ENCODE peak calls at places on chromosome 13, in eight cellular contexts. M, Z, W, I, T, F, R and D are unnamed samples.

GRCh38 chr13:77372275-77372674 is 45.4 kb upstream of the MYCBP2 start:
- DNase-seq in F (no peak), T (no peak), R (no peak), I (no peak), M (no peak), Z (no peak), W (no peak), D (no peak)

GRCh38 chr13:111114362-111115050 is 604 bp upstream of the ARHGEF7 start:
- DNase-seq in T (no peak), F (no peak), I (peak; percentile 77), M (no peak), W (peak; percentile 68), R (no peak), Z (no peak), D (peak; percentile 15)

GRCh38 chr13:50030315-50030714 is 15.1 kb downstream of the KCNRG start:
- DNase-seq in M (peak; percentile 30), Z (no peak), T (no peak), I (no peak), F (no peak), W (peak; percentile 15), R (no peak), D (no peak)

GRCh38 chr13:97220151-97220900 is 1.8 kb upstream of the MBNL2 start:
- DNase-seq in R (no peak), Z (no peak), I (no peak), F (no peak), T (no peak), M (no peak), W (no peak), D (no peak)

GRCh38 chr13:98103942-98104880 is 38.7 kb upstream of the FARP1 start:
- DNase-seq in F (no peak), M (peak; percentile 43), R (no peak), Z (no peak), W (peak; percentile 27), T (no peak), I (peak; percentile 27), D (no peak)

GRCh38 chr13:104387514-104387913 is 1321.3 kb upstream of the SLC10A2 start:
- DNase-seq in Z (no peak), R (no peak), I (no peak), F (no peak), T (no peak), W (no peak), M (no peak), D (no peak)

GRCh38 chr13:51071493-51071892 is 39.6 kb downstream of the C13orf42 start:
- DNase-seq in I (no peak), R (no peak), Z (no peak), T (no peak), W (peak; percentile 31), F (no peak), M (no peak), D (no peak)

GRCh38 chr13:67343777-67344176 is 113.6 kb upstream of the PCDH9 start:
- DNase-seq in I (no peak), W (peak; percentile 35), T (no peak), M (no peak), Z (no peak), R (no peak), F (no peak), D (no peak)

GRCh38 chr13:26914624-26915023 is 154.0 kb upstream of the GPR12 start:
- DNase-seq in F (peak; percentile 9), W (no peak), T (peak; percentile 6), R (no peak), I (no peak), M (no peak), Z (no peak), D (no peak)

GRCh38 chr13:74134777-74135305 is 637 bp upstream of the KLF12 start:
- DNase-seq in W (no peak), M (peak; percentile 48), T (no peak), R (no peak), Z (no peak), I (peak; percentile 84), F (no peak), D (no peak)

GRCh38 chr13:60329221-60329983 is 67.6 kb upstream of the TDRD3 start:
- DNase-seq in I (peak; percentile 41), T (peak; percentile 18), F (peak; percentile 7), M (peak; percentile 21), Z (peak; percentile 10), W (peak; percentile 87), R (peak; percentile 70), D (peak; percentile 64)

GRCh38 chr13:56670563-56670962 is 470.2 kb upstream of the PRR20A start:
- DNase-seq in Z (no peak), M (no peak), R (no peak), W (peak; percentile 48), T (no peak), I (no peak), F (no peak), D (no peak)

GRCh38 chr13:70330697-70331361 is 222.6 kb upstream of the KLHL1 start:
- DNase-seq in Z (no peak), W (no peak), F (no peak), I (no peak), R (no peak), T (no peak), M (no peak), D (no peak)

GRCh38 chr13:45681101-45681500 is 21.0 kb upstream of the CBY2 start:
- DNase-seq in M (no peak), I (no peak), T (no peak), R (no peak), Z (no peak), F (no peak), W (no peak), D (no peak)

GRCh38 chr13:110265682-110266430 is 41.1 kb downstream of the COL4A1 start:
- DNase-seq in T (no peak), R (no peak), M (no peak), Z (no peak), W (no peak), F (no peak), I (peak; percentile 60), D (no peak)

GRCh38 chr13:98958443-98958794 is 19.4 kb downstream of the DOCK9 start:
- DNase-seq in W (no peak), Z (no peak), F (no peak), R (no peak), M (no peak), T (no peak), I (no peak), D (no peak)

GRCh38 chr13:46782066-46782465 is 14.9 kb downstream of the ESD start:
- DNase-seq in M (no peak), T (no peak), I (no peak), R (no peak), W (no peak), Z (no peak), F (no peak), D (no peak)

DNA sequence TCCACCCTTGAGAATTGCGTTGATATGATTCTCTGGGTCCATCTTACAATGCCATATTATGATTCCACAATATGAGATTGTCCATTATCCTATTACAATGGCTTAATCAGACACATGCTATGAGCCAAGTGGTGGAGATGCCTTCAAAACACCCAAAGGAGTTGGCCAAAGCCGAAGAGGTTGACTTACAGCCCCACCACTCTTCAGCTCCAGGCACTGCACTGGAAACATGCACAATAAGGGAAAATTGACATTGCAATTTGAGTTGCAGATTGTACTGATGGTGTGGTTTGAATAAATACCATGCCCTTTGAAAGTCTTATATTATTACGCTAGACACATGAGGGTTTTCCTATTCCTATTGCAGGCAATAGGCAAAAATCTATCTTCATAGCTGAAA is 75.4 kb upstream of the TNFSF11 start:
- DNase-seq in M (no peak), Z (no peak), T (no peak), F (no peak), W (no peak), R (no peak), I (no peak), D (no peak)
- TF ChIP-seq REST in M (no peak), Z (no peak), T (no peak), F (no peak), W (no peak), R (no peak), I (no peak), D (no peak)

GRCh38 chr13:34467450-34468083 is 474.5 kb upstream of the NBEA start:
- DNase-seq in T (no peak), M (no peak), W (no peak), R (no peak), F (no peak), I (no peak), Z (no peak), D (no peak)

GRCh38 chr13:34466301-34466700 is 475.8 kb upstream of the NBEA start:
- DNase-seq in T (no peak), R (no peak), Z (no peak), F (no peak), W (no peak), M (no peak), I (no peak), D (no peak)

GRCh38 chr13:34465423-34465922 is 476.6 kb upstream of the NBEA start:
- DNase-seq in Z (no peak), M (no peak), T (no peak), F (no peak), W (no peak), I (no peak), R (no peak), D (no peak)

GRCh38 chr13:34474469-34474868 is 467.6 kb upstream of the NBEA start:
- DNase-seq in R (no peak), W (no peak), F (no peak), T (no peak), I (no peak), M (no peak), Z (no peak), D (no peak)

DNA sequence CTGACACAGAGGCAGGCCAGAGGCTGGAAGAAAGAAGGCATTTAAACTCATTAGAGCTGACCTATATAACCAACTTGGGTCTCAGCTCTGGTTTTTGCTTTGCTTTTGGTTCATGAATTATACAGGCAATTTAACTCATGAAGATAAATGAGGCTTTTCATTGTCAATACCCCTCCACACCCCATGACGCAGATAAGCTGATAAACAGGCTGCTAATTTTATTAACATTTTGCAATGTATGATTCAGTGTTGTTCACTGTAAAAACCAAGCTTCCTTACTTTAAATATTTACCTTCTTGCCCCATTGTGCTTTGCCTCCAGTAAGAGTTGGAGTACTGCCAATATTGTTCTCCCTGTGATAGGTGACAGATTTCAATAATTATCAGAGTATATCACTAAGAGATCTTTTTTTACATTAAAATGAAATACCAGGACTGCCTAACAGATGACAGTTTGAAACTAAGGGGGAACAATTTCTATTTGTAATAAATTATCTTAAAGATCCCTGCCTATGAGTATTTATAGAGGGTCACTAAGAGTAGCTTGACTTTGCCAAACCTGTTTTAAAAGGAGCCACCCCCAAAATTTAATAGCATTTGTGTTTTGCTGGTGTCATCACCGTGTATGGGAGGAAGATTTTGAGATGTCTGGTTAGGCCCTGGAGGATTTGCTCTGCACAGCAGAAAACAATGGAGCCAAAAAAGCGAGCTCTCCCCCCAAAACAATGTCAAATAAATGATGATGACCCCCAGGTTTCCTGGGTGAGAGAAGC is 472.7 kb upstream of the NBEA start:
- DNase-seq in F (no peak), I (peak; percentile 38), Z (no peak), W (no peak), T (no peak), R (no peak), M (peak; percentile 73), D (no peak)
- H3K4me3 ChIP-seq in F (no peak overlapping the region), I (no peak overlapping the region), Z (no peak overlapping the region), W (no peak overlapping the region), T (no peak overlapping the region), R (no peak overlapping the region), M (no peak overlapping the region), D (no peak overlapping the region)

GRCh38 chr13:113403255-113404104 is 39.5 kb upstream of the GRTP1 start:
- DNase-seq in R (no peak), W (no peak), Z (no peak), T (no peak), F (no peak), I (no peak), M (no peak), D (no peak)
- H3K27ac ChIP-seq in R (no peak overlapping the region), W (no peak overlapping the region), Z (no peak overlapping the region), T (no peak overlapping the region), F (no peak overlapping the region), I (no peak overlapping the region), M (no peak overlapping the region), D (no peak overlapping the region)

GRCh38 chr13:72959643-72960042 is 99.2 kb upstream of the KLF5 start:
- DNase-seq in Z (no peak), M (no peak), I (no peak), W (no peak), F (no peak), T (no peak), R (no peak), D (no peak)
- TF ChIP-seq REST in Z (no peak), M (no peak), I (no peak), W (no peak), F (no peak), T (no peak), R (no peak), D (no peak)